ENCODE peak calls at places on chromosomes 6 and 20, in four cellular contexts. G is left ventricle myocardium inferior, U is body of pancreas, O is NCI-H1694 treated with DMSO at 0.1 percent for 48 hours. D is an unnamed sample.

GRCh38 chr6:30881987-30882763 is 2.1 kb upstream of the DDR1 start:
- DNase-seq in G (no peak), U (peak), O (no peak), D (no peak)

GRCh38 chr6:75201901-75202672 is 3.8 kb downstream of the COL12A1 start:
- DNase-seq in G (peak), U (no peak), O (no peak), D (peak)

GRCh38 chr6:150048099-150048498 is 20.8 kb downstream of the ULBP3 start:
- DNase-seq in G (no peak), U (no peak), O (no peak), D (no peak)

GRCh38 chr6:9467746-9468145 is 947.1 kb downstream of the TFAP2A start:
- DNase-seq in G (no peak), U (no peak), O (no peak), D (no peak)

GRCh38 chr6:71250050-71250689 is 38.4 kb upstream of the OGFRL1 start:
- DNase-seq in G (no peak), U (no peak), O (peak), D (no peak)

GRCh38 chr6:143806282-143807102 is 36.6 kb upstream of the LTV1 start:
- DNase-seq in G (no peak), U (no peak), O (no peak), D (no peak)

GRCh38 chr20:24619212-24619611 is 149.8 kb downstream of the SYNDIG1 start:
- DNase-seq in G (no peak), U (no peak), O (no peak), D (no peak)

GRCh38 chr6:148851683-148852556 is 105.1 kb downstream of the UST start:
- DNase-seq in G (no peak), U (peak), O (no peak), D (no peak)

GRCh38 chr20:43220612-43221011 is 30.9 kb upstream of the PTPRT start:
- DNase-seq in G (no peak), U (no peak), O (no peak), D (no peak)

D was measured in Right ventricle myocardium superior.